ENCODE peak calls at places on chromosomes 11 and 22, in seven cellular contexts. D is fibroblast of lung, S is GM23248, L is IMR-90, A is MM.1S, C is hepatocyte, V is astrocyte. B is an unnamed sample.

GRCh38 chr11:84685149-84685548 is 942.0 kb downstream of the DLG2 start:
- DNase-seq in S (no peak), C (no peak), V (no peak), L (no peak), A (no peak), D (no peak), B (no peak)

GRCh38 chr11:125164422-125165110 is at the start of gene PKNOX2:
- DNase-seq in D (peak), A (peak), L (peak), C (peak), S (peak), V (peak), B (peak)

GRCh38 chr11:125586618-125587017 is 6.0 kb upstream of the STT3A start:
- DNase-seq in A (no peak), S (no peak), D (no peak), V (no peak), C (no peak), L (no peak), B (no peak)

GRCh38 chr11:112525270-112525669 is 264.6 kb upstream of the PLET1 start:
- DNase-seq in C (no peak), S (peak), D (peak), A (no peak), V (peak), L (no peak), B (no peak)

GRCh38 chr11:68581901-68582300 is 102.4 kb upstream of the GAL start:
- DNase-seq in A (no peak), S (no peak), L (no peak), D (no peak), V (no peak), C (no peak), B (no peak)

GRCh38 chr11:60625262-60625661 is 74.2 kb upstream of the MS4A8 start:
- DNase-seq in D (peak), C (peak), S (peak), L (peak), V (no peak), A (peak), B (peak)

GRCh38 chr11:92888701-92889100 is 80.8 kb upstream of the MTNR1B start:
- DNase-seq in D (no peak), V (no peak), A (no peak), S (no peak), L (no peak), C (no peak), B (peak)

GRCh38 chr11:77207618-77208313 is 79.7 kb downstream of the MYO7A start:
- DNase-seq in L (no peak), D (no peak), S (no peak), C (no peak), A (no peak), V (no peak), B (no peak)

GRCh38 chr11:116169776-116170175 is 603.0 kb downstream of the BUD13 start:
- DNase-seq in A (no peak), V (no peak), C (no peak), L (no peak), D (no peak), S (no peak), B (no peak)

GRCh38 chr22:20438066-20438677 is 547 bp upstream of the SCARF2 start:
- DNase-seq in A (no peak), L (peak), V (peak), C (peak), S (peak), D (peak), B (peak)

GRCh38 chr11:127003260-127003981 is 2.9 kb upstream of the KIRREL3 start:
- DNase-seq in C (peak), A (peak), V (peak), D (peak), S (peak), L (peak), B (peak)

GRCh38 chr11:27229511-27230174 is 133.4 kb downstream of the CCDC34 start:
- DNase-seq in S (peak), C (no peak), V (peak), D (no peak), A (no peak), L (no peak), B (no peak)

GRCh38 chr11:35235944-35236666 is 97.1 kb downstream of the CD44 start:
- DNase-seq in D (no peak), S (peak), A (no peak), V (peak), L (no peak), C (no peak), B (no peak)

GRCh38 chr22:44573451-44573850 is 75.4 kb upstream of the RTL6 start:
- DNase-seq in V (no peak), A (no peak), L (no peak), D (no peak), S (no peak), C (no peak), B (no peak)

GRCh38 chr11:2885017-2885675 is 429 bp downstream of the CDKN1C start:
- DNase-seq in D (peak), V (no peak), L (peak), S (peak), C (peak), A (peak), B (peak)

GRCh38 chr11:76280882-76281557 is 74.7 kb upstream of the WNT11 start:
- DNase-seq in L (no peak), V (no peak), D (no peak), S (no peak), C (no peak), A (no peak), B (no peak)

GRCh38 chr22:39995346-39996252 is 845 bp downstream of the FAM83F start:
- DNase-seq in A (no peak), S (no peak), C (peak), V (no peak), L (no peak), D (no peak), B (peak)

GRCh38 chr11:68009391-68010000 is 631 bp upstream of the ALDH3B1 start:
- DNase-seq in V (no peak), D (peak), S (peak), L (peak), A (peak), C (no peak), B (no peak)

GRCh38 chr11:46485852-46486443 is 94.4 kb upstream of the CHRM4 start:
- DNase-seq in S (no peak), A (no peak), V (no peak), L (no peak), D (no peak), C (peak), B (no peak)

GRCh38 chr11:36449566-36450390 is 60.3 kb downstream of the TRAF6 start:
- DNase-seq in A (no peak), C (no peak), D (peak), V (no peak), S (peak), L (no peak), B (no peak)

DNA sequence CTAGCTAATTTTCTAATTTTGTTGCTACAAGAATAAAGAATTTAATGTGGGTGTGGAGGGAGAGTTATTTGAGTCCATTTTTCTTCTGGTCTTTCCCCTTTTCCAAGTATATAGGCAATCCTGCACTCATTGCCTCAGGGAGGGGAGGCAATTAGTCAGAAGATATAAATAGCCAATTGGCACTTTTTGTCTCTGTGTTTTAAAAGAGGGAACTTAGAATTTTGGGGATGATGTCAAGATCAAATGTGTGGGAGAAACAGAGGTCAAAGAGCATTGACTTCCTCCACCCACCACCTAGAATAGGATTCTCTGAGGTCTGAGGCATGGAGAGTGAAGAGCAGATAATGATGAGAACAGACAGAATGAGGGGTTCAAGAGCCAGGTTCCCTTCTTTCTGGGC is 120.3 kb upstream of the ZC3H12C start:
- DNase-seq in V (peak), S (peak), D (no peak), L (no peak), A (no peak), C (no peak), B (no peak)
- H3K4me2 ChIP-seq in V (no peak), S (no peak), D (no peak), L (no peak), A (peak), C (no peak), B (no peak)

GRCh38 chr11:64834723-64835615 is 9.5 kb downstream of the CDC42BPG start:
- DNase-seq in A (no peak), S (peak), C (no peak), D (no peak), V (peak), L (no peak), B (no peak)
- H3K4me2 ChIP-seq in A (no peak), S (no peak), C (no peak), D (no peak), V (no peak), L (no peak), B (no peak)

GRCh38 chr22:23481369-23481768 is 98.7 kb downstream of the IGLL1 start:
- DNase-seq in A (no peak), C (no peak), D (no peak), S (no peak), L (no peak), V (no peak), B (no peak)

GRCh38 chr22:23478175-23478574 is 101.9 kb downstream of the IGLL1 start:
- DNase-seq in L (no peak), V (no peak), D (no peak), A (peak), C (no peak), S (no peak), B (no peak)
- H3K4me2 ChIP-seq in L (no peak), V (no peak), D (no peak), A (no peak), C (no peak), S (no peak), B (no peak)

GRCh38 chr22:49970528-49971231 is 10.1 kb downstream of the PIM3 start:
- DNase-seq in V (peak), L (peak), A (peak), C (peak), S (peak), D (peak), B (peak)

GRCh38 chr22:49971232-49972162 is 10.9 kb downstream of the PIM3 start:
- DNase-seq in L (no peak), A (peak), S (peak), D (peak), C (peak), V (no peak), B (no peak)

GRCh38 chr22:49968313-49968830 is 7.8 kb downstream of the PIM3 start:
- DNase-seq in L (no peak), V (no peak), D (no peak), C (peak), A (peak), S (no peak), B (no peak)

GRCh38 chr22:49968831-49969661 is 8.5 kb downstream of the PIM3 start:
- DNase-seq in A (peak), C (peak), V (no peak), D (no peak), S (no peak), L (no peak), B (no peak)

DNA sequence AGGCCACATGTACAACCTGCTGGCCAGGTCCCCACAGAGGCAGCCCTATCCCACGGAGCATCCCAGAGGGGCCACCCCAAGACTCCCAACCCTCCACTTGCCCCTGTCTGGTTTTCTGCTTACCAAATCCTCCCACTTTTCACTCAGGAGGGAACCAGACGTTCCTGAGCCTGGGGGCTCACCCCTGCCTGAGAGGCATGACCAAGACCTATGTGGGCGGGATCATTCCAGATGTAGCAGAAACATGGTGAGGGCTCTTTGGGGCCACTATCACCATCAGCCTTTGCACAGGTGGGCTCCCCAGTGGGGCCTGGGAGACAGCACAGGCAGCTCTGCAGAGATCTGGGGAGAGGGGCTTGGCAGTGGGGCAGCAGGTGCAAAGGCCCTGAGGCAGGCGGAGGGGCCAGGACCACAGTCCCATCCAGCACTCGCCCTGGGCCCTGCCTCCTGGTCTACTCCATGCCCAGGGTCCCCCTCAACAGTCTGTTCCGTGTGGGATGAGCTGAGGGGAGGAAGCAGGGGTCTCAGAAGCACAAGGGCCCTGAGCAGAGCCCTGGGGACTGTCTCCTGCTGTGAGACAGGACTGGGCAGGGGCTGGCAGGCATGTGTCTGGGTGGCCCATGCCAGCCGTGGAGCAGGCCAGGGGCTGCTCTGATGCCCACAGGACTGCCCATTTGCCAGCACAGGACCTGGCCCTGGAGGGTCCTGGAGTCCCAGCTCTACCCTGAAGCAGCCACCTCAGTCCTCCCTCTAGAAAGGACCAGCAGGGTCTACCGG is 9.4 kb downstream of the PIM3 start:
- DNase-seq in D (no peak), S (no peak), C (peak), L (no peak), V (no peak), A (peak), B (no peak)
- H3K4me2 ChIP-seq in D (no peak), S (no peak), C (peak), L (no peak), V (peak), A (no peak), B (no peak)

GRCh38 chr22:17972385-17973181 is 51.8 kb downstream of the MICAL3 start:
- DNase-seq in A (no peak), L (peak), C (no peak), D (peak), S (peak), V (peak), B (peak)
- H3K4me2 ChIP-seq in A (no peak), L (peak), C (peak), D (peak), S (peak), V (peak), B (no peak)

DNA sequence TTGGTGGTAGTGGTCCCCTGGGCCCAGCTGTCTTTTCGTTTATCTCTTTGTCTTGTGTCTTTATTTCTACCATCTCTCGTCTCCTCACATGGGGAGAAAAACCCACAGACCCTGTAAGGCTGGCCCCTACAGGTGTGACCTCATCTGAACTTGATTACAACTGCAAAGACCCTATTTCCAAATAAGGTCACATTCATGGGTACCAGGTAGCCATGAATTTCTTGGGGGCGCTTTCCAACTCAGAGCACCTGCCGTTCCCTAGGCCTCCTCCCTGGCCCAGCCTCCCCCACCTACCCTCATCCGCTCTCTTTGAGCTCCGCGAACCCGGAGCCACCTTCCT is 14.0 kb upstream of the RRP7A start:
- DNase-seq in V (no peak), L (no peak), S (no peak), D (no peak), C (no peak), A (no peak), B (no peak)
- H3K4me2 ChIP-seq in V (no peak), L (no peak), S (no peak), D (no peak), C (no peak), A (peak), B (no peak)

GRCh38 chr11:33307984-33308383 is 50.8 kb downstream of the HIPK3 start:
- DNase-seq in A (no peak), S (peak), V (peak), C (no peak), D (no peak), L (no peak), B (no peak)
- H3K4me2 ChIP-seq in A (no peak), S (peak), V (peak), C (no peak), D (no peak), L (no peak), B (no peak)

GRCh38 chr22:46596032-46596441 is 24.1 kb upstream of the GRAMD4 start:
- DNase-seq in L (no peak), C (peak), A (no peak), S (peak), V (no peak), D (no peak), B (no peak)

GRCh38 chr22:46594947-46595298 is 25.3 kb upstream of the GRAMD4 start:
- DNase-seq in A (no peak), D (no peak), C (no peak), S (no peak), L (no peak), V (no peak), B (no peak)

GRCh38 chr22:46598224-46598623 is 22.0 kb upstream of the GRAMD4 start:
- DNase-seq in A (no peak), C (no peak), V (no peak), S (no peak), D (no peak), L (no peak), B (no peak)

GRCh38 chr22:46595545-46595944 is 24.6 kb upstream of the GRAMD4 start:
- DNase-seq in C (peak), L (no peak), A (no peak), D (no peak), V (no peak), S (no peak), B (no peak)

DNA sequence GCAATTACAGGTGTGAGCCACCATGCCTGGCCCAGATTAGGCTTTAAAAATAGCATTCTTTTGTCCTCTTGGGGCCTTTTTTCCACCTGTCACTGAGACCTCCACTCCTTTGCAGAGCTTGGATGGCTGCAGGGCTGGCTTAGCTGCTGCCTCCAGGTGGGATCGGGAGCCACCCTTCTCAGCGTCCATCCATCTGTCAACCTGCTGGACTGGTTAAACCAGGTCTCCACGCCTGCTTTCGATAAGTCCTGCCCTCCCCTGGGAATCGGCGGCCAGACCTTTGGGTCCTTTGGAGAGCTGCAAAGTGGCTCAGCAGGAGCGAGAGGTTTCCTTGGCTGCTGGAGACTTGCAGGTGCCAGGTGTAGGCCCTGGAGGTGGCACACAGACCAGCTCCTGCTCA is 23.4 kb upstream of the GRAMD4 start:
- DNase-seq in C (peak), S (no peak), D (no peak), V (no peak), A (no peak), L (no peak), B (peak)
- H3K4me2 ChIP-seq in C (peak), S (no peak), D (no peak), V (no peak), A (no peak), L (no peak), B (no peak)

GRCh38 chr11:72706579-72706978 is 32.4 kb upstream of the PDE2A start:
- DNase-seq in A (no peak), C (no peak), S (no peak), D (no peak), V (no peak), L (no peak), B (no peak)
- H3K4me2 ChIP-seq in A (no peak), C (no peak), S (no peak), D (no peak), V (no peak), L (no peak), B (no peak)